ENCODE peak calls at places on chromosomes 11 and 22, in eight cellular contexts. D is progenitor cell of endocrine pancreas, K is omental fat pad, P is ovary, C is PC-3, W is HFFc6, B is astrocyte of the cerebellum, J is AG04450. Y is an unnamed sample.

GRCh38 chr11:128476729-128477128 is 110.6 kb downstream of the ETS1 start:
- DNase-seq in B (no peak), J (no peak), P (no peak), K (no peak), C (no peak), W (no peak), D (no peak), Y (no peak)

GRCh38 chr22:49670610-49671330 is 156.9 kb downstream of the BRD1 start:
- DNase-seq in B (no peak), P (no peak), J (no peak), D (no peak), K (no peak), C (no peak), W (no peak), Y (peak; percentile 50)

GRCh38 chr11:61923166-61924015 is 6.0 kb upstream of the RAB3IL1 start:
- DNase-seq in P (peak; percentile 85), J (peak; percentile 34), B (no peak), W (peak; percentile 18), K (no peak), D (peak; percentile 20), C (no peak), Y (no peak)

GRCh38 chr11:10454902-10455631 is at the start of gene AMPD3:
- DNase-seq in P (peak; percentile 57), K (no peak), C (peak; percentile 93), D (no peak), B (peak; percentile 52), W (peak; percentile 96), J (peak; percentile 96), Y (peak; percentile 28)

GRCh38 chr22:49547751-49548239 is 279.9 kb downstream of the BRD1 start:
- DNase-seq in J (no peak), P (no peak), K (no peak), W (no peak), D (no peak), B (no peak), C (no peak), Y (no peak)

GRCh38 chr22:19876314-19876940 is 21.8 kb upstream of the GNB1L start:
- DNase-seq in C (no peak), K (peak; percentile 18), B (no peak), P (peak; percentile 17), D (no peak), J (no peak), W (no peak), Y (no peak)

GRCh38 chr11:88357323-88358039 is 19.9 kb upstream of the CTSC start:
- DNase-seq in D (no peak), P (no peak), K (no peak), C (peak; percentile 87), J (no peak), B (no peak), W (no peak), Y (no peak)

GRCh38 chr11:66491315-66491935 is 11.2 kb downstream of the DPP3 start:
- DNase-seq in C (no peak), K (no peak), D (no peak), J (no peak), B (no peak), P (no peak), W (no peak), Y (peak; percentile 51)

GRCh38 chr11:118581057-118581456 is 8.8 kb downstream of the ARCN1 start:
- DNase-seq in C (no peak), D (no peak), J (no peak), P (no peak), K (no peak), W (no peak), B (no peak), Y (peak; percentile 23)

GRCh38 chr11:59145534-59145933 is 2.9 kb downstream of the FAM111A start:
- DNase-seq in P (no peak), W (peak; percentile 64), C (peak; percentile 37), J (no peak), D (no peak), B (no peak), K (no peak), Y (no peak)

GRCh38 chr11:65295571-65296338 is 18.9 kb upstream of the CDC42EP2 start:
- DNase-seq in D (no peak), J (no peak), K (no peak), B (no peak), P (no peak), W (no peak), C (no peak), Y (no peak)

GRCh38 chr11:17394743-17395390 is 6.4 kb upstream of the KCNJ11 start:
- DNase-seq in D (no peak), P (no peak), J (no peak), W (no peak), C (no peak), K (no peak), B (no peak), Y (no peak)

GRCh38 chr11:72924568-72925190 is 110.5 kb downstream of the ATG16L2 start:
- DNase-seq in P (no peak), J (no peak), D (no peak), W (peak; percentile 31), B (peak; percentile 41), C (peak; percentile 65), K (no peak), Y (no peak)

GRCh38 chr11:113926273-113927183 is 21.9 kb downstream of the HTR3B start:
- DNase-seq in K (no peak), C (peak; percentile 52), D (no peak), B (no peak), W (no peak), J (no peak), P (no peak), Y (no peak)

GRCh38 chr22:20237480-20238440 is 30.4 kb downstream of the RTN4R start:
- DNase-seq in D (no peak), B (no peak), W (no peak), P (peak; percentile 47), J (no peak), C (no peak), K (no peak), Y (no peak)

GRCh38 chr11:11993814-11994213 is 14.6 kb downstream of the DKK3 start:
- DNase-seq in K (no peak), W (peak; percentile 88), J (no peak), C (peak; percentile 90), D (no peak), P (no peak), B (no peak), Y (no peak)

GRCh38 chr22:47090591-47091240 is 328.3 kb downstream of the TBC1D22A start:
- DNase-seq in D (no peak), P (peak; percentile 39), K (no peak), C (no peak), W (peak; percentile 58), J (peak; percentile 24), B (no peak), Y (no peak)

GRCh38 chr11:64501500-64502427 is 89.3 kb upstream of the SLC22A12 start:
- DNase-seq in J (no peak), K (no peak), C (no peak), D (no peak), P (no peak), W (no peak), B (no peak), Y (no peak)

GRCh38 chr11:57781529-57781943 is 19.9 kb downstream of the CTNND1 start:
- DNase-seq in P (peak; percentile 38), W (no peak), B (no peak), C (peak; percentile 96), K (no peak), J (no peak), D (peak; percentile 66), Y (no peak)

GRCh38 chr11:68498903-68499883 is 38.6 kb downstream of the PPP6R3 start:
- DNase-seq in D (no peak), C (no peak), B (no peak), J (no peak), K (no peak), P (no peak), W (no peak), Y (no peak)

GRCh38 chr11:78138694-78139421 is 568 bp downstream of the ALG8 start:
- DNase-seq in J (no peak), D (no peak), W (peak; percentile 39), K (no peak), P (no peak), B (no peak), C (peak; percentile 54), Y (peak; percentile 7)

GRCh38 chr22:25759825-25760231 is 17.8 kb downstream of the MYO18B start:
- DNase-seq in P (no peak), J (peak; percentile 61), D (no peak), B (peak; percentile 90), C (peak; percentile 4), K (no peak), W (peak; percentile 54), Y (no peak)

GRCh38 chr22:39490135-39490798 is 11.8 kb upstream of the MIEF1 start:
- DNase-seq in P (peak; percentile 68), D (no peak), J (no peak), B (peak; percentile 37), C (peak; percentile 69), K (peak; percentile 74), W (peak; percentile 57), Y (peak; percentile 60)

GRCh38 chr11:59992420-59992819 is 24.6 kb upstream of the OOSP4B start:
- DNase-seq in D (no peak), J (no peak), W (no peak), C (no peak), P (no peak), K (no peak), B (no peak), Y (no peak)

GRCh38 chr11:126109941-126110731 is 47.5 kb upstream of the CDON start:
- DNase-seq in W (peak; percentile 29), C (peak; percentile 67), B (no peak), K (no peak), P (no peak), J (no peak), D (no peak), Y (no peak)

GRCh38 chr11:102599642-102600261 is 25.4 kb downstream of the MMP20 start:
- DNase-seq in P (no peak), D (no peak), C (peak; percentile 96), W (peak; percentile 92), K (no peak), J (peak; percentile 76), B (peak; percentile 88), Y (no peak)

GRCh38 chr11:114128399-114128798 is 68.9 kb downstream of the ZBTB16 start:
- DNase-seq in C (no peak), B (no peak), J (no peak), W (no peak), P (no peak), D (no peak), K (no peak), Y (no peak)

GRCh38 chr22:42452916-42453315 is 20.7 kb upstream of the NFAM1 start:
- DNase-seq in C (no peak), J (no peak), P (no peak), W (no peak), B (no peak), D (no peak), K (no peak), Y (no peak)
- TF ChIP-seq CTCF in C (no peak), J (no peak), P (no peak), W (no peak), B (no peak), D (no peak), K (no peak), Y (no peak)

GRCh38 chr11:36155770-36156485 is 133.3 kb downstream of the COMMD9 start:
- DNase-seq in D (no peak), W (peak; percentile 41), J (peak; percentile 37), C (peak; percentile 57), K (no peak), P (no peak), B (no peak), Y (no peak)
- TF ChIP-seq CTCF in D (no peak), W (peak; percentile 32), J (peak; percentile 29), C (peak; percentile 31), K (no peak), P (no peak), B (peak; percentile 15), Y (no peak)

GRCh38 chr11:390175-390574 is 3.8 kb upstream of the PKP3 start:
- DNase-seq in W (no peak), P (no peak), B (no peak), D (no peak), K (no peak), J (no peak), C (peak; percentile 23), Y (no peak)
- TF ChIP-seq CTCF in W (no peak), P (no peak), B (no peak), D (peak; percentile 43), K (no peak), J (no peak), C (peak; percentile 47), Y (no peak)

GRCh38 chr11:76380977-76381719 is at the start of the genes GVQW3 and THAP12:
- DNase-seq in C (peak; percentile 99), B (peak; percentile 92), K (peak; percentile 84), D (peak; percentile 97), P (peak; percentile 97), J (peak; percentile 95), W (peak; percentile 95), Y (peak; percentile 98)
- TF ChIP-seq CTCF in C (peak; percentile 25), B (no peak), K (no peak), D (peak; percentile 21), P (no peak), J (no peak), W (no peak), Y (no peak)

Y was measured in endothelial cell.